ENCODE peak calls at places on chromosome 20, in four cellular contexts. L is uterus, X is GM12878, K is GM10248. R is an unnamed sample.

GRCh38 chr20:22312744-22313346 is 271.5 kb downstream of the FOXA2 start:
- DNase-seq in L (no peak), X (no peak), K (no peak), R (peak; percentile 18)

GRCh38 chr20:32727663-32728062 is 15.6 kb downstream of the COMMD7 start:
- DNase-seq in L (peak; percentile 32), X (no peak), K (no peak), R (no peak)

GRCh38 chr20:51541189-51542032 is 1.1 kb downstream of the NFATC2 start:
- DNase-seq in L (peak; percentile 72), X (no peak), K (peak; percentile 60), R (peak; percentile 69)

GRCh38 chr20:10965936-10966470 is 292.2 kb upstream of the JAG1 start:
- DNase-seq in L (no peak), X (no peak), K (no peak), R (no peak)

GRCh38 chr20:46695888-46696287 is 6.6 kb upstream of the TP53RK start:
- DNase-seq in L (no peak), X (no peak), K (no peak), R (no peak)

GRCh38 chr20:38872036-38872435 is 54.2 kb upstream of the FAM83D start:
- DNase-seq in L (no peak), X (no peak), K (no peak), R (no peak)

GRCh38 chr20:64081620-64081964 is 1.7 kb downstream of the OPRL1 start:
- DNase-seq in L (no peak), X (no peak), K (no peak), R (no peak)

GRCh38 chr20:2358006-2358405 is 22.7 kb upstream of the TGM6 start:
- DNase-seq in L (no peak), X (no peak), K (no peak), R (no peak)

GRCh38 chr20:34468956-34469355 is 47.3 kb upstream of the DYNLRB1 start:
- DNase-seq in L (no peak), X (no peak), K (no peak), R (no peak)

GRCh38 chr20:63596423-63596822 is 22.4 kb upstream of the HELZ2 start:
- DNase-seq in L (no peak), X (no peak), K (no peak), R (no peak)

GRCh38 chr20:25274481-25274880 is 26.6 kb downstream of the PYGB start:
- DNase-seq in L (peak; percentile 13), X (no peak), K (no peak), R (no peak)

GRCh38 chr20:32538526-32538918 is 46.6 kb downstream of the NOL4L start:
- DNase-seq in L (no peak), X (no peak), K (no peak), R (no peak)

GRCh38 chr20:53949319-53949839 is 121.0 kb downstream of the BCAS1 start:
- DNase-seq in L (no peak), X (no peak), K (peak; percentile 51), R (peak; percentile 54)

GRCh38 chr20:44643596-44644383 is 7.7 kb downstream of the ADA start:
- DNase-seq in L (peak; percentile 52), X (no peak), K (no peak), R (no peak)

GRCh38 chr20:63068711-63069367 is 62.1 kb upstream of the BHLHE23 start:
- DNase-seq in L (no peak), X (no peak), K (no peak), R (no peak)

GRCh38 chr20:51525241-51526104 is 17.0 kb downstream of the NFATC2 start:
- DNase-seq in L (no peak), X (no peak), K (peak; percentile 47), R (peak; percentile 58)

GRCh38 chr20:47377122-47377722 is 20.7 kb upstream of the ZMYND8 start:
- DNase-seq in L (no peak), X (no peak), K (no peak), R (no peak)

GRCh38 chr20:53901064-53901463 is 169.3 kb downstream of the BCAS1 start:
- DNase-seq in L (no peak), X (no peak), K (no peak), R (no peak)

GRCh38 chr20:16501236-16501635 is 72.0 kb downstream of the KIF16B start:
- DNase-seq in L (no peak), X (no peak), K (no peak), R (no peak)

GRCh38 chr20:1087311-1087710 is 31.1 kb upstream of the PSMF1 start:
- DNase-seq in L (no peak), X (no peak), K (no peak), R (no peak)
- TF ChIP-seq CTCF in L (no peak), X (no peak), K (no peak), R (no peak)

DNA sequence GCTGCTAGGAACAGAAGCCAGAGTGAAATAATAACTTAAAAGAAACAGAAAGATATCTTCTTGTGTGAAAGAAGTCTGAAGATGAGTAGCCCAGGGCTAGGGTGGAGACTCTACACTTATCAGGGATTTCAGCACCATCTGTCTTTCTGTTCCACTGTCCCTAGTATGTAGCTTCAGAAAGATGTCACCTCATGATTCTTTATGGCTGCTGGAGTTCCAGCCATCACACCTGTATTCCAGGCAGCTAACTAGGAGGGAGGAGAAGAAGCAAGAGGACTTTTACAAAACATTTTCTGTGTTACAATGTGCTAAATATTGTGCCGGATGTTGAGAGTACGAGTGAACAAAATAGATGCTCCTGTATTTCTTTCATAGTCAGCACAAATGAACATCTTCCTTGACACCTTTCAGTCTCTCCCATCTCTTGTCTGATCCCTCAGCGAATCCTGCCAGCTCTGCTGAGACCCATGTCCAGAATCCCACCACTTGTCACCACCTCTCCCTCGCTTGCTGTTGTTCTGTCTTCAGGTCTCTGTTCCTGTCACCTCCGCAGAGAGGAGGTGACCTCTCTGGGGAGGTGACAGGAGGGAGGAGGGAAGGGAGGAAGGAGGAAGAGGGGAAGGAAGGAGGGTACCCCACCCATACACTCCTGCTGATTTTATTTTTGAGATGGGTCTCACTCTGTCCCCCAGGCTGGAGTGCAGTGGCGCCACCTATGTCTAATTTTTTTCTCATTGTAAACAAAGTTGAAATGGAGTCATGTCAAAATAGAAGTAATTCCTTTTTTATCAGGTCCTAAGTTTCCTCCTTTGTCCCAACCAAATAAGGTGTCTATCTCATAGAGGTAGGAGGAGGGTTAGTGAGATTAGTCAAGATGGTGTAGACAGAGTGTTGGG is 188.9 kb downstream of the TFAP2C start:
- DNase-seq in L (no peak), X (no peak), K (no peak), R (no peak)
- TF ChIP-seq CTCF in L (no peak), X (no peak), K (no peak), R (no peak)

GRCh38 chr20:3670511-3670910 is 7.3 kb upstream of the GFRA4 start:
- DNase-seq in L (no peak), X (no peak), K (no peak), R (no peak)
- TF ChIP-seq CTCF in L (no peak), X (no peak), K (no peak), R (no peak)

GRCh38 chr20:57582029-57582378 is 21.1 kb downstream of the PCK1 start:
- DNase-seq in L (no peak), X (no peak), K (no peak), R (no peak)

GRCh38 chr20:57581202-57582028 is 20.5 kb downstream of the PCK1 start:
- DNase-seq in L (no peak), X (no peak), K (no peak), R (no peak)

GRCh38 chr20:57580478-57581201 is 19.7 kb downstream of the PCK1 start:
- DNase-seq in L (no peak), X (no peak), K (no peak), R (no peak)

GRCh38 chr20:57583289-57584257 is 22.7 kb downstream of the PCK1 start:
- DNase-seq in L (no peak), X (no peak), K (no peak), R (no peak)

GRCh38 chr20:57582432-57583288 is 21.8 kb downstream of the PCK1 start:
- DNase-seq in L (peak; percentile 60), X (no peak), K (no peak), R (no peak)
- TF ChIP-seq CTCF in L (peak; percentile 34), X (peak; percentile 25), K (peak; percentile 7), R (peak; percentile 13)

DNA sequence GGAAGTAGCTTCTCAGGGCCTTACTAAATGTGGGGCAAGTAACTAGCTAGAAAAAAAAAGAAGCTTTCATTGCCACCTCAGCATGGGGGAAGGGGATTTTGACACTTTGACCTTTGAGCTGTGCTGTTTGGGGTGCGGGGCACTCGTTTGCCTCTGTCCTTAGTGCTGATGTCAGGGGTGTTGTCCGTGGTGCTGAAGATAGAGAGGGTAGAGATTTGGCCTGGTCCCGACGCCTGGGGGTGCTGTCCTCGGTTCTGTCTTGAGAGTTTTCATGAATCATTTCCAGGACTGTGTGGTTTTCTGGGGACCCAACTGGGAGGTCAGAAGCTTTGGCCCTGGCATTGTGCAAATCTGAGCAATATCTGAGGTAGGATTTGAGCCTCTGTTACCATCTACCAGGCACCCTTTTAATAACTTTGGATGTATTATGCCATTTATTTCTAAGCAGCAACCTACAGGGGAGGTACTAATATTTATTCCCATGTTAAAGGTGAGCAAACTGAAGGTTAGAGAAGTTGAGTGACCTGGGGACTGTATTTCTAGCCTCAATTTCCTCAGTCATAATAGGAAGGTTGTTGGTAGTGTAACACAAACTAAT is 78.0 kb downstream of the DLGAP4 start:
- DNase-seq in L (no peak), X (no peak), K (peak; percentile 51), R (peak; percentile 68)
- TF ChIP-seq CTCF in L (no peak), X (no peak), K (no peak), R (no peak)

GRCh38 chr20:884983-885952 is 30.9 kb downstream of the ANGPT4 start:
- DNase-seq in L (peak; percentile 21), X (no peak), K (no peak), R (no peak)
- TF ChIP-seq CTCF in L (peak; percentile 20), X (no peak), K (no peak), R (no peak)

GRCh38 chr20:59751075-59751711 is 146.9 kb downstream of the PHACTR3 start:
- DNase-seq in L (peak; percentile 50), X (peak; percentile 19), K (peak; percentile 87), R (peak; percentile 91)
- TF ChIP-seq CTCF in L (peak; percentile 50), X (peak; percentile 84), K (peak; percentile 94), R (peak; percentile 86)

GRCh38 chr20:17680836-17681740 is 954 bp downstream of the RRBP1 start:
- DNase-seq in L (peak; percentile 84), X (no peak), K (peak; percentile 91), R (peak; percentile 92)
- TF ChIP-seq CTCF in L (peak; percentile 96), X (peak; percentile 46), K (peak; percentile 85), R (peak; percentile 92)

R was measured in GM13976.